ENCODE peak calls at places on chromosomes 4 and X, in nine cellular contexts. B, J, T, P, C, E, S, X and O are unnamed samples.
A peak's percentile ranks its signal among the peaks of the same experiment; 100 is the strongest.

GRCh38 chr4:22324422-22324821 is 191.4 kb downstream of the ADGRA3 start:
- DNase-seq in B (no peak), J (no peak), T (no peak), P (no peak), C (no peak), E (no peak), S (no peak), X (no peak), O (no peak)

GRCh38 chrX:42714981-42715688 is 62.8 kb downstream of the PPP1R2C start:
- DNase-seq in B (peak; percentile 37), J (peak; percentile 47), T (no peak), P (peak; percentile 58), C (no peak), E (no peak), S (no peak), X (peak; percentile 77), O (peak; percentile 77)

GRCh38 chr4:13541720-13542576 is 2.4 kb downstream of the NKX3-2 start:
- DNase-seq in B (no peak), J (peak; percentile 83), T (no peak), P (peak; percentile 25), C (no peak), E (no peak), S (no peak), X (peak; percentile 59), O (no peak)

GRCh38 chr4:3639613-3640586 is 107.7 kb upstream of the LRPAP1 start:
- DNase-seq in B (no peak), J (no peak), T (no peak), P (no peak), C (no peak), E (no peak), S (no peak), X (no peak), O (no peak)

GRCh38 chr4:100168521-100168920 is 21.7 kb downstream of the DDIT4L start:
- DNase-seq in B (no peak), J (no peak), T (peak; percentile 63), P (no peak), C (no peak), E (no peak), S (no peak), X (no peak), O (peak; percentile 17)

GRCh38 chr4:152247271-152247975 is 288.5 kb downstream of the FBXW7 start:
- DNase-seq in B (no peak), J (no peak), T (no peak), P (no peak), C (no peak), E (no peak), S (no peak), X (no peak), O (no peak)

GRCh38 chr4:37674446-37674845 is 11.7 kb downstream of the RELL1 start:
- DNase-seq in B (no peak), J (no peak), T (no peak), P (no peak), C (no peak), E (no peak), S (no peak), X (no peak), O (no peak)

GRCh38 chr4:4980818-4981217 is 38.4 kb downstream of the CYTL1 start:
- DNase-seq in B (no peak), J (no peak), T (no peak), P (no peak), C (no peak), E (no peak), S (no peak), X (no peak), O (peak; percentile 21)

GRCh38 chr4:81648576-81649272 is 177.0 kb upstream of the RASGEF1B start:
- DNase-seq in B (no peak), J (no peak), T (no peak), P (no peak), C (no peak), E (no peak), S (no peak), X (no peak), O (peak; percentile 89)

GRCh38 chr4:151276787-151277557 is at the start of gene PRSS48:
- DNase-seq in B (peak; percentile 66), J (peak; percentile 94), T (peak; percentile 32), P (peak; percentile 39), C (peak; percentile 34), E (no peak), S (no peak), X (peak; percentile 67), O (peak; percentile 72)

GRCh38 chr4:79923290-79923689 is 149.7 kb downstream of the ANTXR2 start:
- DNase-seq in B (no peak), J (no peak), T (no peak), P (no peak), C (no peak), E (no peak), S (no peak), X (no peak), O (peak; percentile 5)

GRCh38 chr4:83599183-83599582 is 63.3 kb downstream of the GPAT3 start:
- DNase-seq in B (no peak), J (no peak), T (peak; percentile 59), P (peak; percentile 75), C (peak; percentile 23), E (no peak), S (no peak), X (no peak), O (peak; percentile 41)

GRCh38 chr4:25922812-25923369 is 8.9 kb downstream of the SMIM20 start:
- DNase-seq in B (no peak), J (no peak), T (no peak), P (no peak), C (no peak), E (no peak), S (no peak), X (no peak), O (no peak)

GRCh38 chr4:8896506-8896905 is 24.9 kb upstream of the HMX1 start:
- DNase-seq in B (no peak), J (no peak), T (no peak), P (no peak), C (no peak), E (no peak), S (no peak), X (no peak), O (no peak)

GRCh38 chr4:8894424-8894816 is 22.8 kb upstream of the HMX1 start:
- DNase-seq in B (no peak), J (no peak), T (no peak), P (no peak), C (no peak), E (no peak), S (no peak), X (no peak), O (no peak)

GRCh38 chr4:8896071-8896470 is 24.4 kb upstream of the HMX1 start:
- DNase-seq in B (no peak), J (no peak), T (no peak), P (no peak), C (no peak), E (no peak), S (no peak), X (no peak), O (no peak)

GRCh38 chr4:8893624-8894423 is 22.2 kb upstream of the HMX1 start:
- DNase-seq in B (no peak), J (peak; percentile 76), T (no peak), P (no peak), C (no peak), E (no peak), S (no peak), X (no peak), O (peak; percentile 53)

DNA sequence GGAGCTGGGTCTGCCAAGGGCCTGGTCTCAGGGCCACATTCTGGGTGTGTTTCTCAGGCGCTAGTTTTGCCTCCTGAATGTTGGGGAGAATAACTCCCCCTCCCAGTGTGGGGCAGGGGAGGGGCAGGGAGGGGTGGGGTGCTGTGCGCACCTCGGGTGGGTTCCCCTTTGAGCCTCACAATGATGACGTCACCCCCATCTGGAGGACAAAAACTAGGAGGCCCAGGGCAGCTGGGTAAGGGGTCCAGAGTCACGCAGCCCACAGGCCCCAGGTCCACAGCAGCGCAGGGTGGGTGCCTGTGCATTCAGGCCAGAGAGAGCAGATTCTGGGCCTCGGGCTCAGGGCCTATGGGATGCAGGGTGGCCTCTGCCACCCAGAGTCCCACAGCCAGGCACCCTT is 23.7 kb upstream of the HMX1 start:
- DNase-seq in B (no peak), J (no peak), T (no peak), P (no peak), C (no peak), E (no peak), S (no peak), X (no peak), O (no peak)
- H3K27me3 ChIP-seq in B (peaks cover 6% of the 10 kb centered on the region), J (peaks cover 74% of the 10 kb centered on the region), T (peaks cover 34% of the 10 kb centered on the region), P (peaks cover 31% of the 10 kb centered on the region), C (no peaks in the 10 kb centered on the region), E (peaks cover 14% of the 10 kb centered on the region), S (peaks cover 44% of the 10 kb centered on the region), X (no peaks in the 10 kb centered on the region), O (peaks cover 92% of the 10 kb centered on the region)

DNA sequence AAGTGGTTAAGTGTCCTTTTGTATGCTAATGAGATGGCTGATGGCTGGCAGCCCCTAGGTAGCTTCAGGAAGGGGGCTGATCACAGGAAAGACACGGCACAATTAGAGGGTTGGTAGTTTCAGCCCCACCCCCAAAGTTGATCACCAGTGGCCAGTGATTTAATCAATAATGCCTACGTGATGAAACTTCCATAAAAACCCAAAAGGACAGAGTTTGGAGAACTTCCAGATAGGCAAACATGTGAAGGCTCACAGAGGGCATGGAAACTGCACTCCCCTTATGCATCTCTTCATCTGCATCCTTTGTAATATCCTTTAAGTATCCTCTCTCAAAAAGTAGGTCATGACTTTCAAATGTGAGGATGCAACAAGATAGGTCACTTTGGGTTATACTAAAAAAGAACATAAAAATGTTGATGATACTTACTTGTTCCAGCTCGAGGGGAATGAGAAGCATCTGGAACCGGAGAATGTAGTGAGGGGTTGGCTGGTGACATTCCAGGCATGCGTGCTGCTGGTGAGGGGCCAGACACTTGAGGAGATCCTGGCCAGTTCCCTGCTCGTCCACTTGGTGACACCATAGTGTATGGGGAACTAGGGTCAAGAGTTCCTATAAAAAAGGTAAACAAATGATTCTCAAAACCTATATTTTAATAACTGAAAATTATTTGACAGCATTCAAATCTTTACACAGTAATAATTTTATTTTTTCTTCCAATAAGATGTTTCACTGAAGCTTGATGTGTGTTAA is 16.7 kb upstream of the CXorf38 start:
- DNase-seq in B (peak; percentile 43), J (no peak), T (peak; percentile 33), P (no peak), C (no peak), E (no peak), S (no peak), X (no peak), O (peak; percentile 79)
- TF ChIP-seq CTCF in B (no peak), J (no peak), T (peak; percentile 48), P (peak; percentile 6), C (no peak), E (no peak), S (peak; percentile 45), X (no peak), O (peak; percentile 45)

GRCh38 chr4:56424176-56424575 is 11.2 kb downstream of the PPAT start:
- DNase-seq in B (no peak), J (no peak), T (no peak), P (no peak), C (no peak), E (no peak), S (no peak), X (no peak), O (no peak)
- H3K4me3 ChIP-seq in B (no peak overlapping the region), J (no peak overlapping the region), T (no peak overlapping the region), P (no peak overlapping the region), C (no peak overlapping the region), E (no peak overlapping the region), S (no peak overlapping the region), X (no peak overlapping the region), O (no peak overlapping the region)

DNA sequence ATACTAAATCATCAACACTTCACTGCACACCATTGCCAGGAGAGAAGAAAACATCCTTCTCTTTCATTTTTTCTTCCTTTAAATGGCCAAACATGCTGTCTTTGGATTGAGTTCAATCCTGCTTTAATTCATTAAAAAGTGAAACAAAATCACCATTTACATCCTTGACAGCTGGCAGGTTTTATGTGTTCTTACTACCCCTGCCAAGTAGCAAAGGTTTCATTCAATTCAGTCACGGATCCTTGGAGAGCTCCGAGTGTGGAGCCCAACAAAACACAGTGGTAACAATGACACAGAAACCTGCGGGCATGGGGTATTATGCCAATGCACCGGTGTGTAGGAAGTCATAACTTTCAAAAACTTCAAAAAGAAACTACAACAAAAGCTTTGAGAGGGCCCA is 568.2 kb downstream of the ANKRD50 start:
- DNase-seq in B (no peak), J (no peak), T (no peak), P (no peak), C (no peak), E (no peak), S (no peak), X (no peak), O (peak; percentile 19)
- H3K27me3 ChIP-seq in B (no peaks in the 10 kb centered on the region), J (no peaks in the 10 kb centered on the region), T (no peaks in the 10 kb centered on the region), P (no peaks in the 10 kb centered on the region), C (no peaks in the 10 kb centered on the region), E (no peaks in the 10 kb centered on the region), S (no peaks in the 10 kb centered on the region), X (no peaks in the 10 kb centered on the region), O (no peaks in the 10 kb centered on the region)